ENCODE peak calls at places on chromosomes 7 and 10, in six cellular contexts. One of them, this sample, is unnamed.

GRCh38 chr7:4744391-4745264 is 30.8 kb upstream of the AP5Z1 start:
- DNase-seq in Right ventricle myocardium superior: peak
- DNase-seq in EL: peak
- DNase-seq in natural killer cell: peak
- DNase-seq in NCI-H1105 treated with DMSO at 0.1 percent for 48 hours: peak
- DNase-seq in fibroblast of pulmonary artery: peak
- DNase-seq in this sample: peak

GRCh38 chr10:527416-527815 is 162.1 kb downstream of the DIP2C start:
- DNase-seq in Right ventricle myocardium superior: no peak
- DNase-seq in EL: no peak
- DNase-seq in natural killer cell: no peak
- DNase-seq in NCI-H1105 treated with DMSO at 0.1 percent for 48 hours: no peak
- DNase-seq in fibroblast of pulmonary artery: no peak
- DNase-seq in this sample: no peak

GRCh38 chr10:71486465-71487114 is 89.9 kb downstream of the CDH23 start:
- DNase-seq in Right ventricle myocardium superior: peak
- DNase-seq in EL: peak
- DNase-seq in natural killer cell: no peak
- DNase-seq in NCI-H1105 treated with DMSO at 0.1 percent for 48 hours: no peak
- DNase-seq in fibroblast of pulmonary artery: peak
- DNase-seq in this sample: peak

GRCh38 chr7:84102213-84102612 is 92.4 kb downstream of the SEMA3A start:
- DNase-seq in Right ventricle myocardium superior: no peak
- DNase-seq in EL: no peak
- DNase-seq in natural killer cell: no peak
- DNase-seq in NCI-H1105 treated with DMSO at 0.1 percent for 48 hours: no peak
- DNase-seq in fibroblast of pulmonary artery: peak
- DNase-seq in this sample: no peak

GRCh38 chr7:104264281-104264680 is 56.5 kb upstream of the ORC5 start:
- DNase-seq in Right ventricle myocardium superior: no peak
- DNase-seq in EL: peak
- DNase-seq in natural killer cell: no peak
- DNase-seq in NCI-H1105 treated with DMSO at 0.1 percent for 48 hours: no peak
- DNase-seq in fibroblast of pulmonary artery: peak
- DNase-seq in this sample: peak

GRCh38 chr7:99824091-99824490 is 3.7 kb upstream of the CYP3A43 start:
- DNase-seq in Right ventricle myocardium superior: no peak
- DNase-seq in EL: no peak
- DNase-seq in natural killer cell: no peak
- DNase-seq in NCI-H1105 treated with DMSO at 0.1 percent for 48 hours: no peak
- DNase-seq in fibroblast of pulmonary artery: no peak
- DNase-seq in this sample: no peak

GRCh38 chr7:7496326-7496725 is 39.3 kb downstream of the COL28A1 start:
- DNase-seq in Right ventricle myocardium superior: no peak
- DNase-seq in EL: no peak
- DNase-seq in natural killer cell: no peak
- DNase-seq in NCI-H1105 treated with DMSO at 0.1 percent for 48 hours: no peak
- DNase-seq in fibroblast of pulmonary artery: no peak
- DNase-seq in this sample: no peak

GRCh38 chr7:93566876-93567275 is 7.6 kb downstream of the CALCR start:
- DNase-seq in Right ventricle myocardium superior: no peak
- DNase-seq in EL: no peak
- DNase-seq in natural killer cell: no peak
- DNase-seq in NCI-H1105 treated with DMSO at 0.1 percent for 48 hours: no peak
- DNase-seq in fibroblast of pulmonary artery: peak
- DNase-seq in this sample: no peak

GRCh38 chr7:96090756-96091155 is 231.1 kb downstream of the SLC25A13 start:
- DNase-seq in Right ventricle myocardium superior: no peak
- DNase-seq in EL: no peak
- DNase-seq in natural killer cell: no peak
- DNase-seq in NCI-H1105 treated with DMSO at 0.1 percent for 48 hours: peak
- DNase-seq in fibroblast of pulmonary artery: no peak
- DNase-seq in this sample: no peak

GRCh38 chr10:501596-501995 is 187.9 kb downstream of the DIP2C start:
- DNase-seq in Right ventricle myocardium superior: no peak
- DNase-seq in EL: no peak
- DNase-seq in natural killer cell: no peak
- DNase-seq in NCI-H1105 treated with DMSO at 0.1 percent for 48 hours: peak
- DNase-seq in fibroblast of pulmonary artery: peak
- DNase-seq in this sample: no peak

GRCh38 chr10:19302117-19302516 is 253.5 kb downstream of the MALRD1 start:
- DNase-seq in Right ventricle myocardium superior: no peak
- DNase-seq in EL: no peak
- DNase-seq in natural killer cell: no peak
- DNase-seq in NCI-H1105 treated with DMSO at 0.1 percent for 48 hours: no peak
- DNase-seq in fibroblast of pulmonary artery: peak
- DNase-seq in this sample: no peak

GRCh38 chr7:123282181-123282580 is 82.4 kb upstream of the SLC13A1 start:
- DNase-seq in Right ventricle myocardium superior: no peak
- DNase-seq in EL: no peak
- DNase-seq in natural killer cell: no peak
- DNase-seq in NCI-H1105 treated with DMSO at 0.1 percent for 48 hours: no peak
- DNase-seq in fibroblast of pulmonary artery: peak
- DNase-seq in this sample: no peak

GRCh38 chr7:134298902-134299683 is 17.6 kb downstream of the SLC35B4 start:
- DNase-seq in Right ventricle myocardium superior: no peak
- DNase-seq in EL: no peak
- DNase-seq in natural killer cell: no peak
- DNase-seq in NCI-H1105 treated with DMSO at 0.1 percent for 48 hours: peak
- DNase-seq in fibroblast of pulmonary artery: no peak
- DNase-seq in this sample: no peak

GRCh38 chr7:52455571-52455970 is 579.9 kb upstream of the POM121L12 start:
- DNase-seq in Right ventricle myocardium superior: no peak
- DNase-seq in EL: no peak
- DNase-seq in natural killer cell: no peak
- DNase-seq in NCI-H1105 treated with DMSO at 0.1 percent for 48 hours: no peak
- DNase-seq in fibroblast of pulmonary artery: no peak
- DNase-seq in this sample: no peak

GRCh38 chr10:52030051-52030867 is 283.8 kb upstream of the DKK1 start:
- DNase-seq in Right ventricle myocardium superior: no peak
- DNase-seq in EL: no peak
- DNase-seq in natural killer cell: no peak
- DNase-seq in NCI-H1105 treated with DMSO at 0.1 percent for 48 hours: no peak
- DNase-seq in fibroblast of pulmonary artery: peak
- DNase-seq in this sample: peak

GRCh38 chr10:61398730-61399129 is 54.5 kb downstream of the TMEM26 start:
- DNase-seq in Right ventricle myocardium superior: no peak
- DNase-seq in EL: no peak
- DNase-seq in natural killer cell: no peak
- DNase-seq in NCI-H1105 treated with DMSO at 0.1 percent for 48 hours: no peak
- DNase-seq in fibroblast of pulmonary artery: no peak
- DNase-seq in this sample: no peak

GRCh38 chr10:112244197-112244596 is 39.0 kb upstream of the TECTB start:
- DNase-seq in Right ventricle myocardium superior: no peak
- DNase-seq in EL: peak
- DNase-seq in natural killer cell: no peak
- DNase-seq in NCI-H1105 treated with DMSO at 0.1 percent for 48 hours: no peak
- DNase-seq in fibroblast of pulmonary artery: no peak
- DNase-seq in this sample: no peak

GRCh38 chr10:96690755-96691730 is 29.3 kb downstream of the PIK3AP1 start:
- DNase-seq in Right ventricle myocardium superior: no peak
- DNase-seq in EL: peak
- DNase-seq in natural killer cell: no peak
- DNase-seq in NCI-H1105 treated with DMSO at 0.1 percent for 48 hours: no peak
- DNase-seq in fibroblast of pulmonary artery: no peak
- DNase-seq in this sample: no peak

GRCh38 chr10:75319274-75319673 is 82.3 kb downstream of the ZNF503 start:
- DNase-seq in Right ventricle myocardium superior: no peak
- DNase-seq in EL: no peak
- DNase-seq in natural killer cell: no peak
- DNase-seq in NCI-H1105 treated with DMSO at 0.1 percent for 48 hours: no peak
- DNase-seq in fibroblast of pulmonary artery: no peak
- DNase-seq in this sample: no peak

GRCh38 chr10:120824864-120825263 is 26.3 kb upstream of the WDR11 start:
- DNase-seq in Right ventricle myocardium superior: no peak
- DNase-seq in EL: peak
- DNase-seq in natural killer cell: no peak
- DNase-seq in NCI-H1105 treated with DMSO at 0.1 percent for 48 hours: no peak
- DNase-seq in fibroblast of pulmonary artery: peak
- DNase-seq in this sample: peak

GRCh38 chr7:111820621-111821020 is 258.3 kb upstream of the IMMP2L start:
- DNase-seq in Right ventricle myocardium superior: no peak
- DNase-seq in EL: no peak
- DNase-seq in natural killer cell: no peak
- DNase-seq in NCI-H1105 treated with DMSO at 0.1 percent for 48 hours: no peak
- DNase-seq in fibroblast of pulmonary artery: no peak
- DNase-seq in this sample: no peak

GRCh38 chr10:61000769-61001730 is 57.1 kb upstream of the RHOBTB1 start:
- DNase-seq in Right ventricle myocardium superior: peak
- DNase-seq in EL: peak
- DNase-seq in natural killer cell: no peak
- DNase-seq in NCI-H1105 treated with DMSO at 0.1 percent for 48 hours: peak
- DNase-seq in fibroblast of pulmonary artery: peak
- DNase-seq in this sample: peak

GRCh38 chr10:51699145-51699474 is 285 bp downstream of the CSTF2T start:
- DNase-seq in Right ventricle myocardium superior: peak
- DNase-seq in EL: no peak
- DNase-seq in natural killer cell: no peak
- DNase-seq in NCI-H1105 treated with DMSO at 0.1 percent for 48 hours: no peak
- DNase-seq in fibroblast of pulmonary artery: no peak
- DNase-seq in this sample: no peak

GRCh38 chr10:94623572-94623971 is 60.0 kb upstream of the CYP2C18 start:
- DNase-seq in Right ventricle myocardium superior: no peak
- DNase-seq in EL: peak
- DNase-seq in natural killer cell: no peak
- DNase-seq in NCI-H1105 treated with DMSO at 0.1 percent for 48 hours: no peak
- DNase-seq in fibroblast of pulmonary artery: peak
- DNase-seq in this sample: no peak

GRCh38 chr7:113880467-113881040 is 38.3 kb downstream of the PPP1R3A start:
- DNase-seq in Right ventricle myocardium superior: no peak
- DNase-seq in EL: no peak
- DNase-seq in natural killer cell: no peak
- DNase-seq in NCI-H1105 treated with DMSO at 0.1 percent for 48 hours: no peak
- DNase-seq in fibroblast of pulmonary artery: no peak
- DNase-seq in this sample: no peak

GRCh38 chr10:31940839-31941653 is 12.4 kb upstream of the ARHGAP12 start:
- DNase-seq in Right ventricle myocardium superior: no peak
- DNase-seq in EL: peak
- DNase-seq in natural killer cell: no peak
- DNase-seq in NCI-H1105 treated with DMSO at 0.1 percent for 48 hours: no peak
- DNase-seq in fibroblast of pulmonary artery: peak
- DNase-seq in this sample: peak

GRCh38 chr7:116805100-116805544 is 57.3 kb upstream of the CAPZA2 start:
- DNase-seq in Right ventricle myocardium superior: no peak
- DNase-seq in EL: peak
- DNase-seq in natural killer cell: no peak
- DNase-seq in NCI-H1105 treated with DMSO at 0.1 percent for 48 hours: no peak
- DNase-seq in fibroblast of pulmonary artery: peak
- DNase-seq in this sample: no peak

GRCh38 chr7:124532166-124532565 is 233.4 kb downstream of the GPR37 start:
- DNase-seq in Right ventricle myocardium superior: no peak
- DNase-seq in EL: peak
- DNase-seq in natural killer cell: no peak
- DNase-seq in NCI-H1105 treated with DMSO at 0.1 percent for 48 hours: no peak
- DNase-seq in fibroblast of pulmonary artery: no peak
- DNase-seq in this sample: no peak

GRCh38 chr7:121083138-121083789 is 94.8 kb downstream of the CPED1 start:
- DNase-seq in Right ventricle myocardium superior: no peak
- DNase-seq in EL: peak
- DNase-seq in natural killer cell: no peak
- DNase-seq in NCI-H1105 treated with DMSO at 0.1 percent for 48 hours: no peak
- DNase-seq in fibroblast of pulmonary artery: peak
- DNase-seq in this sample: peak